ENCODE peak calls at places on chromosomes 6 and 20, in five cellular contexts. G is hepatocyte, P is GM23338, B is PC-3, W is neural progenitor cell. S is an unnamed sample.

GRCh38 chr6:126170875-126171489 is 168.9 kb upstream of the CENPW start:
- DNase-seq in G (peak), P (peak), B (peak), W (peak), S (no peak)

GRCh38 chr6:77177470-77177869 is 285.8 kb downstream of the HTR1B start:
- DNase-seq in G (no peak), P (no peak), B (no peak), W (no peak), S (no peak)

GRCh38 chr6:93293399-93294271 is 125.7 kb downstream of the EPHA7 start:
- DNase-seq in G (no peak), P (no peak), B (no peak), W (no peak), S (no peak)

GRCh38 chr20:52993091-52993490 is 20.9 kb downstream of the TSHZ2 start:
- DNase-seq in G (no peak), P (no peak), B (no peak), W (no peak), S (no peak)

GRCh38 chr6:149289966-149290365 is 27.5 kb upstream of the TAB2 start:
- DNase-seq in G (no peak), P (no peak), B (peak), W (no peak), S (no peak)

GRCh38 chr20:33653218-33653899 is 8.8 kb upstream of the C20orf144 start:
- DNase-seq in G (peak), P (peak), B (peak), W (peak), S (peak)

GRCh38 chr6:132114201-132114860 is 163.2 kb upstream of the CCN2 start:
- DNase-seq in G (no peak), P (no peak), B (no peak), W (no peak), S (no peak)

GRCh38 chr6:36120979-36121706 is 9.2 kb upstream of the MAPK13 start:
- DNase-seq in G (peak), P (peak), B (peak), W (no peak), S (no peak)

GRCh38 chr6:134060491-134061106 is 8.2 kb upstream of the SLC2A12 start:
- DNase-seq in G (no peak), P (peak), B (peak), W (peak), S (no peak)

GRCh38 chr20:32965581-32966373 is 38.5 kb downstream of the SUN5 start:
- DNase-seq in G (no peak), P (no peak), B (no peak), W (no peak), S (no peak)

GRCh38 chr20:63737690-63737939 is 1.2 kb downstream of the LIME1 start:
- DNase-seq in G (no peak), P (peak), B (no peak), W (peak), S (no peak)

GRCh38 chr20:21933526-21933925 is 228.1 kb downstream of the PAX1 start:
- DNase-seq in G (no peak), P (no peak), B (no peak), W (no peak), S (no peak)

GRCh38 chr6:117167520-117168271 is 97.7 kb upstream of the VGLL2 start:
- DNase-seq in G (peak), P (peak), B (peak), W (peak), S (peak)
- TF ChIP-seq CTCF in G (no peak), P (peak), B (peak), W (peak), S (no peak)

DNA sequence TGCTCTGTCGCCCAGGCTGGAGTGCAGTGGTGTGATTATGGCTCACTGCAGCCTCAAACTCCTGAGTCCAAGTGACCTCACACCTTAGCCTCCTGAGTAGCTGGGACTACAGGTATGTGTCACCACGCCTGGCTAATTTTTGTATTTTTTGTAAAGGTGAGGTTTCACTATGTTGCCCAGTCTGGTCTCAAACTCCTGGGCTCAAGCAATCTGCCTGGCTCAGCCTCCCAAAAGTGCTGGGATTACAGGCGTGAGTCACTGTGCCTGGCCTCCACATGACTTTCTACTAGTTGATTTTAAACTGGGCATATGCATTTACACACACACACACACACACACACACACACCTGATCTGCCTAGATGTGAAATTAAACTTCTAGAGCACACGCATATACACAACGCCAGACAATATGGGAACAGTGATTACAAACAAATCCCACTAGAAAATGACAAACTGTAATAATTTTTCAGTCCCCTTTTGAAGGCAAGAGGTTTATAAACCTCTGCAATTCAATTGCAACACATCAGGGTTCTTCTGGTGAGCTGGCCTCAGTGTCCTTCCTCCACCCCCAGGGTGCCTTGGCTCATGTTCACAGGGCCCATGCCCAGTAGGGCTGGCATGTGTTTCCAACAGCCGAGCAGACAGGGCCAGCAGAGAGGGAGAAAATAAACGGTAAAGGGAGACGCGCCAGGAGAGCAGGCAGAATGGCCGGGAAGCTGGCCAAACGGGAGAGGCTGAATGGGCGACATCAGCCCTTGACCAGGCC is 31.2 kb downstream of the PARD6B start:
- DNase-seq in G (peak), P (no peak), B (peak), W (no peak), S (no peak)
- TF ChIP-seq EZH2phosphoT487 in G (no peak), P (no peak), B (no peak), W (no peak), S (no peak)

GRCh38 chr6:20279051-20279450 is 66.8 kb upstream of the MBOAT1 start:
- DNase-seq in G (no peak), P (no peak), B (no peak), W (no peak), S (no peak)

GRCh38 chr6:20284672-20285071 is 72.4 kb upstream of the MBOAT1 start:
- DNase-seq in G (no peak), P (no peak), B (no peak), W (no peak), S (no peak)

GRCh38 chr6:20279608-20280287 is 67.5 kb upstream of the MBOAT1 start:
- DNase-seq in G (peak), P (no peak), B (peak), W (no peak), S (no peak)

DNA sequence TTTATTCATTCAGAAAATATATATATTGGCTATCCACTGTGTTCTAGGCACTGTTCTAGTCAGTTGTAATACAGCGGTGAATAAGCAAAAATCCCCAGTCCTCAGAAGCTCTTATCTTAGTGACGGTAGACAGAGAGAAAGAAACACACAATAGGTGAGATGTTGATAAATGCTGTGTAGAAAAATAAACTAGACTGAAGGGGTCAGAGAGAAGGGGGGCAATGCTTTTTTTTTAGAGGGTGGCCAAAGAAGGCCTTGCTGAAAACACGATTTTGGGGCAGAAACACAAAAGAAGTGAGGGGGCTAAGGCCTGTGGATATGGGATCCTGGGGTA is 68.0 kb upstream of the MBOAT1 start:
- DNase-seq in G (no peak), P (no peak), B (no peak), W (no peak), S (no peak)
- TF ChIP-seq CTCF in G (no peak), P (no peak), B (no peak), W (no peak), S (no peak)

GRCh38 chr20:46647469-46647868 is 3.8 kb downstream of the SLC13A3 start:
- DNase-seq in G (no peak), P (no peak), B (no peak), W (peak), S (no peak)
- TF ChIP-seq EZH2phosphoT487 in G (no peak), P (no peak), B (no peak), W (no peak), S (no peak)

DNA sequence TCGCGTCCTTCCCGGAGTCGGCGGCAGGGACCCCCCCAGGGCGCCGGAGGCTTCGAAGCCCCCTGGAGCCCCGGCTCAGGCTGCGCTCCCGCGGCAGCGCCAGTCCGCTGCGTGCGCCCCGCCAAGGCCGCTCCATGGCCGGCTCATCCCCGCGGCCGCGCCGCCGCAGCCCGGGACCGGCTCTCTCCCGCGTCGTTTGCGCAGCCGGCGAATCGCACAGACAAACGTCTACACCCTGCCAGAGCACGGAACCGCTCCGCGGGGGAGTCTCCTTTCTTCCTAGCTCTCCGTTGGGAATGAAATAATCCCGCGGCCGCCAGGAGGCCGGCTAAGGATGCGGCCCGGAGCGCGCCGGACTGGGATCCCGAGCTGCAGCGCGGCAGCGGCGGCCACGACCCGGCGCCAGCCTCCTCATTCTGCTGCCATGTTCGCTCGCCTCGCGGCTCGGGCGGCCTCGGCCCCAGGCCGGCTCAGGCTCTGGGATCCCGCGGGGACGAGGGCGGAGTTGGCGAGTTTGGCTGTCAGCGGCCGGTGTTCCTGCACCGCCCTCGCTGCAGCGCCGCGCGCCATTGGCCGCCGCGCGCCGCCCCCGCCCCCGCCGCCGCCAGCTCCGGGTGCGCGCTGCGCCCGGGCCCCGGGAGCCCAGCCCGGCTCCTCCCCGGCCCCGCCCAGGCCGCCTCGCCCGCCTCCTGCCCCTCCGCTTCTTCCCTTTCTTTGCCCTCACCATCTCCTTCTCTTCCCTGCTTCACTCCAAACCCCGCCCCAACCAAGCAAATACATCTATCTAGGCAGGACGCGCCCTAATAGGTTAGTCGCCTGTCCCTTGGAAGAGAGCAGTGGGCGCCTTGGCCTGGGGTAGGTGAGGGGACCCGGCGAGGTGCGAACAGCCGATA is at the start of gene GFOD1:
- DNase-seq in G (peak), P (peak), B (peak), W (peak), S (peak)
- TF ChIP-seq CTCF in G (no peak), P (no peak), B (peak), W (peak), S (no peak)

GRCh38 chr6:30626484-30627366 is at the start of gene ATAT1:
- DNase-seq in G (peak), P (peak), B (peak), W (peak), S (peak)
- TF ChIP-seq EZH2phosphoT487 in G (no peak), P (no peak), B (no peak), W (no peak), S (no peak)